ENCODE peak calls at places on chromosome 6, in six cellular contexts. W, C, V, A, T and M are unnamed samples.

GRCh38 chr6:129184324-129184723 is 301.4 kb downstream of the LAMA2 start:
- DNase-seq in W (no peak), C (no peak), V (no peak), A (no peak), T (no peak), M (no peak)

GRCh38 chr6:157535354-157536217 is 154.6 kb downstream of the ZDHHC14 start:
- DNase-seq in W (peak; percentile 15), C (no peak), V (peak; percentile 91), A (peak; percentile 36), T (no peak), M (peak; percentile 72)

GRCh38 chr6:90411292-90411781 is 114.7 kb upstream of the BACH2 start:
- DNase-seq in W (no peak), C (no peak), V (peak; percentile 95), A (peak; percentile 86), T (no peak), M (peak; percentile 20)

GRCh38 chr6:125728739-125729138 is 20.7 kb upstream of the HEY2 start:
- DNase-seq in W (no peak), C (no peak), V (peak; percentile 31), A (peak; percentile 14), T (no peak), M (no peak)

GRCh38 chr6:119476554-119476953 is 127.0 kb upstream of the MAN1A1 start:
- DNase-seq in W (no peak), C (no peak), V (no peak), A (no peak), T (no peak), M (no peak)

GRCh38 chr6:77021778-77022177 is 441.5 kb downstream of the HTR1B start:
- DNase-seq in W (no peak), C (no peak), V (no peak), A (no peak), T (no peak), M (no peak)

GRCh38 chr6:92777146-92777740 is 642.1 kb downstream of the EPHA7 start:
- DNase-seq in W (no peak), C (no peak), V (no peak), A (no peak), T (no peak), M (peak; percentile 37)

GRCh38 chr6:131858765-131859490 is 51.1 kb downstream of the ENPP1 start:
- DNase-seq in W (no peak), C (no peak), V (no peak), A (no peak), T (no peak), M (peak; percentile 5)

GRCh38 chr6:50087231-50087954 is 37.7 kb upstream of the DEFB112 start:
- DNase-seq in W (no peak), C (no peak), V (no peak), A (peak; percentile 6), T (no peak), M (no peak)

GRCh38 chr6:30071858-30072257 is 3.7 kb downstream of the RNF39 start:
- DNase-seq in W (no peak), C (no peak), V (no peak), A (no peak), T (no peak), M (no peak)

GRCh38 chr6:22737331-22737730 is 168.0 kb downstream of the HDGFL1 start:
- DNase-seq in W (peak; percentile 22), C (peak; percentile 13), V (no peak), A (peak; percentile 29), T (no peak), M (peak; percentile 30)

GRCh38 chr6:22098623-22099022 is 198.2 kb downstream of the PRL start:
- DNase-seq in W (no peak), C (no peak), V (no peak), A (no peak), T (no peak), M (no peak)

GRCh38 chr6:19502301-19502700 is 334.9 kb upstream of the ID4 start:
- DNase-seq in W (no peak), C (no peak), V (no peak), A (no peak), T (no peak), M (no peak)

GRCh38 chr6:108157234-108157971 is 8.4 kb upstream of the NR2E1 start:
- DNase-seq in W (no peak), C (no peak), V (no peak), A (no peak), T (no peak), M (no peak)

GRCh38 chr6:166849762-166850181 is 106.6 kb downstream of the RNASET2 start:
- DNase-seq in W (no peak), C (no peak), V (no peak), A (no peak), T (no peak), M (no peak)

GRCh38 chr6:109794201-109794926 is 103.3 kb downstream of the FIG4 start:
- DNase-seq in W (no peak), C (no peak), V (peak; percentile 46), A (no peak), T (no peak), M (no peak)

GRCh38 chr6:129521946-129522345 is 188.0 kb downstream of the ARHGAP18 start:
- DNase-seq in W (no peak), C (no peak), V (peak; percentile 65), A (no peak), T (no peak), M (no peak)

GRCh38 chr6:21220271-21220987 is 373.1 kb upstream of the SOX4 start:
- DNase-seq in W (no peak), C (no peak), V (peak; percentile 98), A (peak; percentile 61), T (no peak), M (no peak)

GRCh38 chr6:101396552-101397173 is 3.2 kb downstream of the GRIK2 start:
- DNase-seq in W (peak; percentile 75), C (peak; percentile 60), V (peak; percentile 48), A (peak; percentile 72), T (peak; percentile 47), M (peak; percentile 37)

GRCh38 chr6:1608976-1609661 is 596 bp upstream of the FOXC1 start:
- DNase-seq in W (no peak), C (no peak), V (no peak), A (peak; percentile 56), T (no peak), M (no peak)

GRCh38 chr6:169885131-169885530 is 133.7 kb downstream of the ERMARD start:
- DNase-seq in W (no peak), C (no peak), V (no peak), A (no peak), T (no peak), M (no peak)

GRCh38 chr6:782141-782540 is 89.2 kb upstream of the EXOC2 start:
- DNase-seq in W (no peak), C (no peak), V (no peak), A (no peak), T (no peak), M (no peak)

GRCh38 chr6:15908871-15909270 is 220.0 kb upstream of the MYLIP start:
- DNase-seq in W (no peak), C (no peak), V (no peak), A (no peak), T (no peak), M (no peak)

GRCh38 chr6:50381106-50381415 is 331.3 kb upstream of the DEFB112 start:
- DNase-seq in W (no peak), C (no peak), V (no peak), A (peak; percentile 29), T (no peak), M (no peak)

GRCh38 chr6:159044899-159045727 is at the start of gene TAGAP:
- DNase-seq in W (peak; percentile 87), C (peak; percentile 83), V (no peak), A (peak; percentile 32), T (no peak), M (peak; percentile 70)